ENCODE peak calls at places on chromosome 15, in six cellular contexts. K is AG04450, T is right cardiac atrium, U is HCT116, A is esophagus squamous epithelium, X is heart left ventricle. V is an unnamed sample.
A peak's percentile ranks its signal among the peaks of the same experiment; 100 is the strongest.

GRCh38 chr15:89781891-89782618 is 5.9 kb downstream of the MESP2 start:
- DNase-seq in A (no peak), X (no peak), U (peak; percentile 39), K (no peak), T (peak; percentile 52), V (no peak)

GRCh38 chr15:62112616-62113593 is 46.1 kb downstream of the C2CD4A start:
- DNase-seq in T (no peak), U (no peak), A (no peak), K (peak; percentile 32), X (no peak), V (no peak)

GRCh38 chr15:90435652-90436337 is 47.8 kb downstream of the IQGAP1 start:
- DNase-seq in K (no peak), A (no peak), T (no peak), X (no peak), U (no peak), V (no peak)

GRCh38 chr15:77402740-77403379 is 17.0 kb downstream of the PEAK1 start:
- DNase-seq in U (no peak), T (no peak), K (peak; percentile 64), A (no peak), X (no peak), V (no peak)

GRCh38 chr15:84775867-84776449 is 27.6 kb downstream of the ZNF592 start:
- DNase-seq in A (no peak), U (no peak), T (no peak), K (no peak), X (no peak), V (no peak)

GRCh38 chr15:70353606-70354259 is 256.0 kb upstream of the TLE3 start:
- DNase-seq in K (no peak), T (no peak), A (no peak), X (no peak), U (no peak), V (no peak)

GRCh38 chr15:87556886-87557285 is 699.7 kb downstream of the NTRK3 start:
- DNase-seq in A (no peak), K (no peak), U (no peak), T (no peak), X (no peak), V (no peak)

GRCh38 chr15:87672309-87672897 is 584.1 kb downstream of the NTRK3 start:
- DNase-seq in K (peak; percentile 10), A (no peak), U (no peak), X (no peak), T (peak; percentile 57), V (no peak)

GRCh38 chr15:75620043-75620775 is 5.3 kb downstream of the SNUPN start:
- DNase-seq in U (no peak), T (peak; percentile 72), A (no peak), K (no peak), X (peak; percentile 52), V (no peak)

GRCh38 chr15:50907866-50908208 is 646 bp upstream of the AP4E1 start:
- DNase-seq in U (peak; percentile 15), K (no peak), T (no peak), X (peak; percentile 35), A (no peak), V (no peak)

GRCh38 chr15:45863881-45864580 is 229.2 kb downstream of the SQOR start:
- DNase-seq in U (no peak), K (no peak), X (no peak), A (no peak), T (no peak), V (no peak)

GRCh38 chr15:74626336-74626735 is 10.7 kb downstream of the CLK3 start:
- DNase-seq in U (no peak), K (no peak), X (no peak), T (peak; percentile 25), A (no peak), V (no peak)

GRCh38 chr15:51205050-51205707 is 110.5 kb upstream of the TNFAIP8L3 start:
- DNase-seq in A (no peak), T (no peak), X (no peak), U (no peak), K (no peak), V (no peak)

GRCh38 chr15:69377137-69377536 is 37.0 kb upstream of the KIF23 start:
- DNase-seq in X (no peak), K (no peak), A (no peak), T (no peak), U (no peak), V (no peak)

GRCh38 chr15:90002428-90002844 is 1.3 kb downstream of the ZNF710 start:
- DNase-seq in K (no peak), U (no peak), T (peak; percentile 75), X (peak; percentile 42), A (no peak), V (peak; percentile 63)

GRCh38 chr15:35671197-35671596 is 125.2 kb upstream of the DPH6 start:
- DNase-seq in T (no peak), K (no peak), A (no peak), X (no peak), U (no peak), V (no peak)

GRCh38 chr15:80594091-80594889 is 100.8 kb upstream of the ABHD17C start:
- DNase-seq in T (no peak), A (no peak), X (no peak), U (no peak), K (no peak), V (no peak)

GRCh38 chr15:90213818-90214204 is 12.7 kb downstream of the SEMA4B start:
- DNase-seq in K (no peak), U (no peak), A (no peak), T (no peak), X (no peak), V (no peak)

GRCh38 chr15:69718445-69718844 is 265.8 kb downstream of the RPLP1 start:
- DNase-seq in U (no peak), A (no peak), T (no peak), K (no peak), X (no peak), V (no peak)

GRCh38 chr15:75565062-75565970 is 13.8 kb downstream of the PTPN9 start:
- DNase-seq in U (no peak), X (no peak), A (no peak), K (no peak), T (no peak), V (no peak)

GRCh38 chr15:88275804-88276203 is 19.3 kb upstream of the NTRK3 start:
- DNase-seq in K (no peak), T (no peak), X (no peak), U (no peak), A (no peak), V (no peak)

DNA sequence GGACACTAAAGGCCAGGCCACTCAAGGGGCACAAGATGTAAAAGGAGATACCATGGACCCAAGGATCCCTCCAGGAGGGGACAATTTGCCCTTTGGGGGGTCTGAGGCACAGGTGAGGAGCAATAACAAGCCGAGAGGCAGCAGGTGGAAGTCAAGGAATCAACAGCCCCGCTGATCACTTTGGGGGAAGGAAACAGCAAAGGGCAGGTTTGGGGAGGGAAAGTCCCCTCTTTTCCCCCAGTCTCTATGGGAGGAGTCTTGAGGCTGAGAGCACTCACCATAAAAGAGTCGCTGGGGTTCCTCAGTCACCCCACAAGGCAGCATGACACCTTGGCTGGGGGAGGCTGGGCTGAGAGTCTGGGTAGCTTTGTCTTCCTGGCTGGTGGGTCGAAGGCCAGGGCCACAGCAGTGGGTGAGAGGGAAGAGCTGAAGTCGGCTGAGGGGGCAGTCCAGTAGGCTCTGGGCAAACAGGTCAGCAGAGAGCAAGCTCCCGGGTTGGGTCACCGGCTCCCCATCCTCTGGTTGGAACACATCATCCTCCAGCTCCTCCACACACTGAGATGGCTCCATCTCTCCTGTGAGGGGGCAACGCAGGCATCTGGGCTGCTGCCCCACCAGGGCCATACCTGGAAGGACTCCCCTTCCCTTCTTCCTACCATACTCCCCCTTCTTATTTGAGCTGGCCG is 3.0 kb downstream of the BMF start:
- DNase-seq in X (no peak), U (no peak), A (no peak), T (peak; percentile 61), K (no peak), V (no peak)
- H3K4me3 ChIP-seq in X (no peak overlapping the region), U (no peak overlapping the region), A (no peak overlapping the region), T (no peak overlapping the region), K (no peak overlapping the region), V (no peak overlapping the region)

DNA sequence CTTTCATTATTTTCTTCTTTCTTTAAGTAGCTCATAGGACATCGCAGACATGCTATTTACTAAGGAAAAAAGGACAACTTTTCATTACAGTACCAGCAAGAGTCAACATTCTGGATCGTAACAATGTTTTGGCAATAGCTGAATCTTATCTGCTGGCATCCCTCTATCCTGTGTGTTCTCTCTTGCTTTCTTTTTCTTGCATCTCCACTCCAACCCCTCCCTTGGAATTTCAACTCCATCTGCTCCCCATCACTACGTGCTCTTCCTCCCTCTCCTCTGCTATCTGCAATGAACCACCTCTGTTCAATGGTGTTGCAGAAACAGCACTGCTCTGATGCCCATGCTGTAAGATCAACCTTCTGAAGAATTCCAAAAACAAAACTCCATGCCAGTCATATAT is 106.6 kb downstream of the FBN1 start:
- DNase-seq in A (no peak), T (no peak), K (no peak), U (no peak), X (no peak), V (no peak)
- H3K27ac ChIP-seq in A (no peak overlapping the region), T (no peak overlapping the region), K (no peak overlapping the region), U (no peak overlapping the region), X (no peak overlapping the region), V (no peak overlapping the region)

GRCh38 chr15:25088261-25088790 is 133.5 kb downstream of the SNRPN start:
- DNase-seq in U (no peak), T (no peak), X (no peak), K (no peak), A (no peak), V (no peak)
- H3K9me3 ChIP-seq in U (peaks cover 71% of the 10 kb centered on the region), T (peaks cover 35% of the 10 kb centered on the region), X (peaks cover 98% of the 10 kb centered on the region), K (peaks cover 81% of the 10 kb centered on the region), A (peaks cover 100% of the 10 kb centered on the region), V (peaks cover 6% of the 10 kb centered on the region)

GRCh38 chr15:32030795-32031194 is 480 bp downstream of the CHRNA7 start:
- DNase-seq in U (no peak), X (no peak), T (no peak), K (no peak), A (no peak), V (no peak)
- H3K4me3 ChIP-seq in U (peak overlapping the region; percentile 61), X (peak overlapping the region; percentile 57), T (peak overlapping the region; percentile 65), K (peak overlapping the region; percentile 52), A (peak overlapping the region; percentile 42), V (peak overlapping the region; percentile 60)

DNA sequence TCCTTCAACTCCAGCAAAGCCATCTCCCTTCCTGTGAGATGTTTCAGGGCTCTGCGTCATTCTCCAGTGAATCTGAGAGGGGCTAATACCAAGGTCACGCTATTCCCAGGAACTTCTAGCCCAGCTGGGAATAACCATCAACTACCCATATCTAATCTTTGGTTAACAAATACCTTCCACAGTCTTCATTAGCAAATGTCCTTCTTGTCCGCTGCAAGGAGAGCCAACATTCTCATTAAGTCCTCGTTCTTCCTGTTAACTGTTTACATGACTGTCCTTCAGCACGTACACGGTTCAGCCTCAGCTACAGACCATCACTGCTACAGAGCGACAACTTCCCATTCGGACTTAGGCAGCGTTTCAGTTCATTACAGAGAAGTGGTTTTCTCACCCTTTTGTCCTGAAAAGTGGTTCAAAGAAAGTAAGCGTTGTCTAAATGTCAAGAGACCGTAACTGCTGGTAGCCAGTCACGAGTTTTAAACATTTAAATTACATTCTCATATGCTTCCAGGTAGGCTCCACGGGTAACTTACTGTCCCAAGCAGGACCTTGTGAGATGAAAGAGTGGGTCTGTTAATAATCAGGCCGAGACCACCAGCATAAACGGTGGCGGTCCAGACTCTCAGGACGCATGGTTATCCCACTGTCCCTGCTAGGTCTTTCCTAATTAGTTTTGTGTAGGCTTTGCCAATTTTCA is 63.9 kb downstream of the CHSY1 start:
- DNase-seq in X (no peak), U (no peak), A (no peak), K (peak; percentile 83), T (no peak), V (no peak)
- H3K27ac ChIP-seq in X (peak overlapping the region; percentile 86), U (no peak overlapping the region), A (peak overlapping the region; percentile 49), K (peak overlapping the region; percentile 98), T (peak overlapping the region; percentile 98), V (peak overlapping the region; percentile 26)

GRCh38 chr15:25176616-25176923 is 221.8 kb downstream of the SNRPN start:
- DNase-seq in K (no peak), U (no peak), X (peak; percentile 18), A (no peak), T (peak; percentile 10), V (peak; percentile 2)
- H3K9me3 ChIP-seq in K (peaks cover 88% of the 10 kb centered on the region), U (peaks cover 30% of the 10 kb centered on the region), X (peaks cover 41% of the 10 kb centered on the region), A (peaks cover 100% of the 10 kb centered on the region), T (peaks cover 2% of the 10 kb centered on the region), V (no peaks in the 10 kb centered on the region)